ENCODE peak calls at places on chromosomes 1 and 21, in seven cellular contexts. D is heart left ventricle, Z is H1, O is adrenal gland, M is endothelial cell of umbilical vein, Q is uterus, W is stomach. H is an unnamed sample.
A peak's percentile ranks its signal among the peaks of the same experiment; 100 is the strongest.

GRCh38 chr1:50665413-50665812 is 242.2 kb upstream of the DMRTA2 start:
- DNase-seq in M (no peak), W (no peak), O (no peak), D (no peak), Z (no peak), Q (no peak), H (no peak)

GRCh38 chr1:48026275-48026674 is 29.1 kb upstream of the TRABD2B start:
- DNase-seq in Z (no peak), Q (no peak), W (no peak), O (no peak), M (no peak), D (no peak), H (no peak)

GRCh38 chr1:224502459-224503160 is 68.0 kb upstream of the WDR26 start:
- DNase-seq in Q (no peak), O (no peak), Z (no peak), M (peak; percentile 23), D (no peak), W (peak; percentile 56), H (peak; percentile 63)

GRCh38 chr21:39082656-39083376 is 100.4 kb downstream of the PSMG1 start:
- DNase-seq in D (no peak), M (no peak), O (no peak), Q (no peak), W (peak; percentile 60), Z (no peak), H (peak; percentile 57)

GRCh38 chr1:36387141-36387949 is 1.6 kb upstream of the STK40 start:
- DNase-seq in W (no peak), O (peak; percentile 49), D (no peak), M (no peak), Z (no peak), Q (peak; percentile 57), H (no peak)

GRCh38 chr21:46080171-46081021 is 17.5 kb upstream of the COL6A2 start:
- DNase-seq in M (no peak), W (peak; percentile 24), O (no peak), Q (peak; percentile 71), D (peak; percentile 66), Z (no peak), H (peak; percentile 16)

GRCh38 chr1:23362218-23362713 is 7.4 kb downstream of the ZNF436 start:
- DNase-seq in Q (no peak), W (no peak), Z (no peak), O (no peak), M (no peak), D (no peak), H (no peak)

GRCh38 chr1:156970017-156970416 is 49.6 kb downstream of the LRRC71 start:
- DNase-seq in M (no peak), W (no peak), Z (no peak), Q (no peak), D (no peak), O (no peak), H (no peak)

GRCh38 chr1:94686882-94687281 is 133.3 kb upstream of the SLC44A3 start:
- DNase-seq in W (no peak), M (no peak), O (no peak), D (no peak), Z (no peak), Q (no peak), H (no peak)

GRCh38 chr1:197269053-197269452 is 1.0 kb downstream of the CRB1 start:
- DNase-seq in Q (no peak), O (no peak), M (no peak), W (no peak), D (no peak), Z (no peak), H (no peak)

GRCh38 chr1:181587870-181588438 is 104.6 kb downstream of the CACNA1E start:
- DNase-seq in D (no peak), M (no peak), O (no peak), Q (no peak), W (no peak), Z (peak; percentile 49), H (no peak)

GRCh38 chr1:86502721-86503430 is 34.1 kb downstream of the CLCA1 start:
- DNase-seq in W (no peak), Q (peak; percentile 63), M (peak; percentile 18), Z (peak; percentile 69), O (peak; percentile 60), D (peak; percentile 41), H (no peak)

GRCh38 chr1:78104322-78104721 is 58.6 kb downstream of the GIPC2 start:
- DNase-seq in Z (no peak), M (peak; percentile 34), Q (no peak), D (no peak), W (no peak), O (no peak), H (no peak)

GRCh38 chr1:70085451-70085850 is 119.9 kb downstream of the LRRC40 start:
- DNase-seq in M (no peak), Q (no peak), W (no peak), O (no peak), Z (no peak), D (no peak), H (no peak)

GRCh38 chr1:183989604-183990003 is 47.9 kb downstream of the COLGALT2 start:
- DNase-seq in Z (no peak), O (no peak), Q (no peak), M (no peak), D (no peak), W (no peak), H (no peak)

GRCh38 chr1:227621211-227621610 is 57.9 kb downstream of the ZNF678 start:
- DNase-seq in M (no peak), Q (no peak), O (no peak), W (no peak), Z (peak; percentile 2), D (no peak), H (no peak)

GRCh38 chr1:92439291-92439690 is 47.4 kb downstream of the GFI1 start:
- DNase-seq in W (no peak), Q (no peak), Z (no peak), M (no peak), D (no peak), O (no peak), H (no peak)

GRCh38 chr1:29531596-29531995 is 295.3 kb downstream of the PTPRU start:
- DNase-seq in D (no peak), W (no peak), M (no peak), O (no peak), Q (no peak), Z (no peak), H (no peak)

GRCh38 chr1:69246721-69247120 is 321.0 kb upstream of the LRRC7 start:
- DNase-seq in D (no peak), Z (no peak), W (no peak), M (no peak), O (no peak), Q (no peak), H (no peak)

GRCh38 chr1:207822602-207823451 is 71.0 kb downstream of the CD46 start:
- DNase-seq in O (peak; percentile 98), D (peak; percentile 90), W (peak; percentile 92), M (peak; percentile 30), Q (peak; percentile 88), Z (no peak), H (peak; percentile 92)

GRCh38 chr1:66438062-66438970 is 95.6 kb upstream of the SGIP1 start:
- DNase-seq in O (no peak), Q (no peak), Z (no peak), W (no peak), M (peak; percentile 61), D (no peak), H (no peak)

GRCh38 chr1:193542668-193543067 is 356.3 kb upstream of the B3GALT2 start:
- DNase-seq in Z (no peak), D (no peak), M (no peak), Q (no peak), O (no peak), W (no peak), H (no peak)

GRCh38 chr1:15220825-15221431 is 26.1 kb upstream of the FHAD1 start:
- DNase-seq in Z (no peak), W (peak; percentile 57), M (no peak), O (no peak), Q (no peak), D (no peak), H (peak; percentile 42)

GRCh38 chr1:155321577-155322497 is 1.1 kb downstream of the RUSC1 start:
- DNase-seq in W (no peak), M (peak; percentile 23), O (peak; percentile 35), Q (peak; percentile 32), Z (peak; percentile 55), D (peak; percentile 32), H (no peak)

GRCh38 chr1:22880174-22880601 is 92.5 kb downstream of the LACTBL1 start:
- DNase-seq in M (peak; percentile 58), W (no peak), Q (no peak), O (no peak), D (no peak), Z (no peak), H (no peak)

GRCh38 chr1:150576367-150576711 is 3.1 kb downstream of the MCL1 start:
- DNase-seq in M (no peak), O (no peak), Z (no peak), Q (no peak), W (no peak), D (no peak), H (no peak)
- TF ChIP-seq CTCF in M (no peak), O (no peak), Z (no peak), Q (no peak), W (no peak), D (no peak), H (no peak)

DNA sequence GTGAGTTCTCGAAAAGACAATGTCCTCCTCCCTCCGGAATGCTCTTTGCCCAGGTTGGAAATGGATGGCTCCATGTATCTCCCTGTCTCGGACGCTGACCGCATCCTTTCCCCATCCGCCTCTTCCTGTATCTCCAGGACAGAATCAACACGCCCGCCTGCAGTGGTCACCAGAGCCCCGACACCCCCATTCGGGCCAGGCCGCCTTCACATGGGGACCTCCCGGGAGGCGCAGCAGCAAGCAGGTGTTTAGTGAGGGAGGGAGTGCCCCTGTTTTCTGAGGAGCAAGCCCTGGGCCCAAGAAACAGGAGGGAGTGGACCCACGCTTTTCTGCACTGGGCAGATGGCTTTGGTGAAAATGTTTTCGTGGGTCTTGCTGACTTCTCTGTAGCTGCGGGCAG is 83.5 kb upstream of the TTC34 start:
- DNase-seq in D (no peak), Q (no peak), M (no peak), O (no peak), Z (no peak), W (no peak), H (no peak)
- H3K9me3 ChIP-seq in D (no peaks in the 10 kb centered on the region), Q (no peaks in the 10 kb centered on the region), M (peaks cover 5% of the 10 kb centered on the region), O (no peaks in the 10 kb centered on the region), Z (peaks cover 80% of the 10 kb centered on the region), W (no peaks in the 10 kb centered on the region), H (no peaks in the 10 kb centered on the region)

GRCh38 chr1:83967336-83967735 is 31.6 kb downstream of the TTLL7 start:
- DNase-seq in W (no peak), D (no peak), O (no peak), Q (no peak), M (no peak), Z (no peak), H (no peak)
- TF ChIP-seq POLR2A in W (no peak), D (no peak), O (no peak), Q (no peak), M (no peak), Z (no peak), H (no peak)

GRCh38 chr1:204361341-204361771 is 1.6 kb upstream of the PLEKHA6 start:
- DNase-seq in Z (no peak), W (peak; percentile 60), M (no peak), Q (no peak), O (no peak), D (no peak), H (no peak)

GRCh38 chr1:204361781-204362180 is 2.1 kb upstream of the PLEKHA6 start:
- DNase-seq in M (no peak), O (no peak), Q (no peak), W (no peak), Z (no peak), D (no peak), H (no peak)

GRCh38 chr1:204360314-204360713 is 585 bp upstream of the PLEKHA6 start:
- DNase-seq in O (no peak), M (no peak), Q (no peak), W (no peak), D (no peak), Z (no peak), H (no peak)

GRCh38 chr1:204362984-204363334 is 3.2 kb upstream of the PLEKHA6 start:
- DNase-seq in O (no peak), M (no peak), D (no peak), Z (no peak), W (no peak), Q (no peak), H (no peak)

GRCh38 chr1:204363335-204364114 is 3.8 kb upstream of the PLEKHA6 start:
- DNase-seq in W (peak; percentile 74), M (peak; percentile 83), Q (peak; percentile 76), Z (peak; percentile 91), D (peak; percentile 83), O (peak; percentile 59), H (peak; percentile 76)
- TF ChIP-seq CTCF in W (no peak), M (peak; percentile 93), Q (peak; percentile 96), Z (peak; percentile 93), D (peak; percentile 99), O (peak; percentile 99), H (peak; percentile 99)